ENCODE peak calls at places on chromosomes 13 and 19, in ten cellular contexts. I, Y, U, S, K, N, A, J, X and C are unnamed samples. For H3K4me1, the result is how much of the 10 kb centered on the place peaks cover.

GRCh38 chr13:113989585-113990300 is 15.9 kb upstream of the C13orf46 start:
- DNase-seq in J (no peak), K (no peak), Y (no peak), I (no peak), N (no peak), U (peak), S (no peak), A (no peak), X (no peak), C (no peak)

GRCh38 chr19:40191836-40192646 is 815 bp downstream of the MAP3K10 start:
- DNase-seq in A (peak), X (peak), S (no peak), U (no peak), I (peak), K (no peak), J (peak), N (no peak), Y (no peak), C (no peak)

GRCh38 chr13:111912991-111913781 is 153.8 kb upstream of the SOX1 start:
- DNase-seq in U (peak), S (no peak), N (no peak), I (no peak), A (no peak), X (no peak), K (no peak), Y (no peak), J (no peak), C (no peak)

GRCh38 chr13:57631607-57632275 is at the start of gene PCDH17:
- DNase-seq in Y (no peak), A (no peak), U (no peak), I (peak), K (no peak), X (no peak), J (peak), N (no peak), S (no peak), C (peak)

GRCh38 chr19:50633973-50634372 is 5.7 kb downstream of the SYT3 start:
- DNase-seq in Y (no peak), X (no peak), A (no peak), U (no peak), S (no peak), K (no peak), I (no peak), J (no peak), N (no peak), C (no peak)

GRCh38 chr19:55227241-55228014 is 1.1 kb downstream of the TMEM86B start:
- DNase-seq in K (no peak), Y (no peak), S (no peak), U (no peak), J (no peak), A (no peak), N (no peak), X (no peak), I (no peak), C (no peak)

GRCh38 chr19:3397266-3398022 is 31.1 kb downstream of the NFIC start:
- DNase-seq in N (peak), A (peak), I (peak), S (no peak), X (peak), U (peak), J (peak), K (no peak), Y (peak), C (peak)

GRCh38 chr13:39888865-39889810 is 233.7 kb downstream of the COG6 start:
- DNase-seq in S (no peak), I (no peak), X (no peak), N (no peak), U (no peak), K (no peak), A (no peak), Y (no peak), J (no peak), C (no peak)

GRCh38 chr13:51840141-51840540 is 4.8 kb downstream of the TMEM272 start:
- DNase-seq in I (no peak), S (no peak), K (no peak), J (no peak), U (no peak), N (no peak), X (no peak), A (no peak), Y (no peak), C (no peak)

GRCh38 chr19:31499281-31499680 is 150.0 kb upstream of the TSHZ3 start:
- DNase-seq in J (no peak), I (no peak), Y (no peak), U (peak), A (no peak), N (no peak), S (no peak), K (no peak), X (no peak), C (no peak)

GRCh38 chr19:13024958-13025653 is 29.8 kb downstream of the NFIX start:
- DNase-seq in N (no peak), K (no peak), I (peak), A (no peak), J (peak), S (no peak), U (no peak), Y (no peak), X (peak), C (no peak)

GRCh38 chr19:4371898-4372629 is 28.3 kb downstream of the SH3GL1 start:
- DNase-seq in I (no peak), K (no peak), X (no peak), S (no peak), N (no peak), U (no peak), A (peak), Y (no peak), J (no peak), C (no peak)

GRCh38 chr19:10858204-10858828 is 10.1 kb downstream of the C19orf38 start:
- DNase-seq in K (no peak), J (no peak), Y (no peak), A (peak), N (no peak), S (no peak), I (peak), X (no peak), U (no peak), C (no peak)

GRCh38 chr19:56076413-56076998 is 44.6 kb downstream of the ZNF787 start:
- DNase-seq in I (peak), N (peak), K (no peak), A (peak), Y (no peak), S (peak), U (no peak), X (peak), J (peak), C (peak)

GRCh38 chr19:30556230-30556711 is 184.1 kb downstream of the ZNF536 start:
- DNase-seq in Y (no peak), X (no peak), N (no peak), U (no peak), J (no peak), A (no peak), K (no peak), I (peak), S (no peak), C (no peak)

GRCh38 chr19:47186337-47187022 is 44.5 kb downstream of the BBC3 start:
- DNase-seq in I (no peak), U (no peak), K (peak), S (no peak), A (no peak), X (no peak), J (peak), Y (no peak), N (no peak), C (no peak)

GRCh38 chr13:77034883-77035282 is 7.9 kb upstream of the FBXL3 start:
- DNase-seq in I (no peak), X (no peak), J (no peak), U (no peak), Y (no peak), N (no peak), S (no peak), A (no peak), K (no peak), C (no peak)

GRCh38 chr19:13689050-13689449 is 75.3 kb upstream of the MRI1 start:
- DNase-seq in N (peak), U (no peak), I (peak), A (peak), S (no peak), Y (no peak), X (no peak), K (peak), J (no peak), C (no peak)

GRCh38 chr19:48513289-48514122 is 1.9 kb upstream of the LMTK3 start:
- DNase-seq in N (peak), S (peak), I (peak), Y (no peak), J (peak), X (peak), A (peak), K (no peak), U (no peak), C (peak)

GRCh38 chr19:11942008-11942842 is 17.3 kb downstream of the ZNF700 start:
- DNase-seq in S (no peak), J (no peak), K (no peak), I (no peak), U (no peak), X (no peak), N (no peak), A (no peak), Y (no peak), C (no peak)

GRCh38 chr19:6423499-6424189 is 967 bp downstream of the KHSRP start:
- DNase-seq in X (peak), I (peak), S (no peak), N (no peak), U (no peak), Y (no peak), A (peak), J (peak), K (no peak), C (no peak)

GRCh38 chr19:43966079-43966694 is 15.2 kb downstream of the ZNF221 start:
- DNase-seq in A (no peak), Y (no peak), S (no peak), U (no peak), N (no peak), J (no peak), I (no peak), X (no peak), K (no peak), C (no peak)

GRCh38 chr13:45333973-45334922 is 6.7 kb downstream of the TPT1 start:
- DNase-seq in Y (no peak), X (no peak), S (no peak), N (no peak), U (no peak), K (no peak), J (no peak), I (peak), A (no peak), C (no peak)

GRCh38 chr13:35471466-35472307 is 4.8 kb downstream of the MAB21L1 start:
- DNase-seq in K (no peak), J (no peak), A (no peak), S (no peak), I (peak), U (no peak), X (no peak), Y (no peak), N (no peak), C (no peak)

GRCh38 chr19:54449701-54450069 is 686 bp downstream of the LENG8 start:
- DNase-seq in I (no peak), J (no peak), A (no peak), U (no peak), Y (no peak), S (no peak), N (no peak), K (no peak), X (no peak), C (no peak)

GRCh38 chr19:51366999-51367564 is 894 bp upstream of the ETFB start:
- DNase-seq in J (peak), K (no peak), N (no peak), A (no peak), U (no peak), I (no peak), X (peak), Y (no peak), S (no peak), C (peak)

GRCh38 chr13:88896466-88896865 is 1225.3 kb downstream of the SLITRK5 start:
- DNase-seq in X (no peak), J (no peak), A (no peak), N (no peak), Y (no peak), U (no peak), S (no peak), I (no peak), K (no peak), C (no peak)

GRCh38 chr19:47819841-47820244 is 1.9 kb upstream of the CRX start:
- DNase-seq in S (no peak), A (no peak), U (no peak), Y (no peak), K (no peak), I (peak), X (no peak), J (no peak), N (no peak), C (no peak)

DNA sequence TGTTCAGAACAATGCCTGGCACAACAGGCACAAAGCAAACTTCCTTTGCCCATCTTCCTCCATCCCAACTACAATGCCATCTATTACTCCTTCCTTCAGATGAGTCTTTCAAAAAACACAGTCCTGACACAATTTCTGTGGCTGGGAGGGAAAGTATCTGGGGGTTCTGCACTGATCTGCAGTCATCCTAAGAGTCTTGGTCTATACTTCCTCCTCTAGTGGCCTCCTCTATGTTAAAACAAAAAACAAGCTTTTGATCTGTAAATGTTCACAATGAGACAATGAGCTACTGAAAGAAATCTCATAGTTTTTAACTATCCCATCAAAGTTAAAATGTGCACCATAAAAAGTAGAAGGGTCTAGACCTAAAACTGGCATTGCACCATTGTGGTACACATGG is 44.7 kb downstream of the USP12 start:
- DNase-seq in J (no peak), U (no peak), S (no peak), A (no peak), I (no peak), Y (no peak), N (no peak), K (no peak), X (no peak), C (no peak)
- H3K4me1 ChIP-seq in J (under half), U (under half), S (under half), A (under half), I (half or more), Y (under half), N (under half), K (under half), X (under half), C (under half)

GRCh38 chr13:29143864-29144263 is 323.7 kb downstream of the MTUS2 start:
- DNase-seq in K (no peak), I (no peak), U (no peak), A (no peak), J (no peak), N (no peak), X (no peak), S (no peak), Y (no peak), C (no peak)
- TF ChIP-seq POLR2AphosphoS5 in K (no peak), I (no peak), U (no peak), A (no peak), J (no peak), N (no peak), X (no peak), S (no peak), Y (no peak), C (no peak)

GRCh38 chr19:16075430-16076153 is 703 bp upstream of the TPM4 start:
- DNase-seq in K (no peak), S (no peak), U (no peak), X (no peak), J (peak), A (no peak), N (no peak), Y (peak), I (no peak), C (no peak)
- H3K4me1 ChIP-seq in K (under half), S (under half), U (half or more), X (half or more), J (under half), A (under half), N (under half), Y (under half), I (under half), C (half or more)

GRCh38 chr13:23377603-23378002 is 55.9 kb downstream of the SACS start:
- DNase-seq in I (no peak), Y (no peak), U (no peak), N (no peak), X (no peak), K (no peak), A (no peak), J (no peak), S (no peak), C (no peak)

GRCh38 chr13:23372264-23372905 is 61.1 kb downstream of the SACS start:
- DNase-seq in U (no peak), Y (no peak), A (no peak), S (no peak), X (no peak), J (no peak), K (no peak), I (no peak), N (no peak), C (no peak)

GRCh38 chr13:23380534-23380933 is 53.0 kb downstream of the SACS start:
- DNase-seq in A (no peak), K (no peak), Y (no peak), X (no peak), I (no peak), N (no peak), J (no peak), S (no peak), U (no peak), C (no peak)

GRCh38 chr13:23378009-23378632 is 55.4 kb downstream of the SACS start:
- DNase-seq in N (no peak), A (no peak), U (no peak), K (peak), J (peak), S (no peak), X (no peak), Y (no peak), I (peak), C (no peak)

GRCh38 chr13:23375007-23375971 is 58.2 kb downstream of the SACS start:
- DNase-seq in A (peak), U (peak), K (peak), S (peak), N (peak), J (peak), X (peak), I (peak), Y (peak), C (peak)
- TF ChIP-seq POLR2AphosphoS5 in A (no peak), U (no peak), K (peak), S (peak), N (peak), J (no peak), X (no peak), I (peak), Y (no peak), C (peak)

GRCh38 chr13:99267927-99268326 is 9.7 kb upstream of the GPR18 start:
- DNase-seq in A (peak), Y (no peak), K (no peak), S (no peak), U (no peak), X (no peak), J (no peak), I (no peak), N (no peak), C (no peak)
- H3K4me1 ChIP-seq in A (under half), Y (under half), K (under half), S (under half), U (under half), X (under half), J (under half), I (under half), N (under half), C (under half)

GRCh38 chr19:41591951-41592562 is 16.1 kb downstream of the CEACAM21 start:
- DNase-seq in K (no peak), J (no peak), N (no peak), U (no peak), S (no peak), X (no peak), I (peak), A (no peak), Y (no peak), C (no peak)
- TF ChIP-seq POLR2AphosphoS5 in K (no peak), J (no peak), N (no peak), U (no peak), S (no peak), X (no peak), I (no peak), A (no peak), Y (no peak), C (no peak)

GRCh38 chr13:101535192-101535746 is 82.8 kb downstream of the ITGBL1 start:
- DNase-seq in X (no peak), J (no peak), U (no peak), S (no peak), A (no peak), Y (no peak), K (no peak), N (no peak), I (no peak), C (no peak)

GRCh38 chr13:101530293-101530692 is 77.8 kb downstream of the ITGBL1 start:
- DNase-seq in A (no peak), Y (no peak), I (no peak), K (no peak), U (no peak), S (no peak), J (no peak), N (no peak), X (no peak), C (no peak)

DNA sequence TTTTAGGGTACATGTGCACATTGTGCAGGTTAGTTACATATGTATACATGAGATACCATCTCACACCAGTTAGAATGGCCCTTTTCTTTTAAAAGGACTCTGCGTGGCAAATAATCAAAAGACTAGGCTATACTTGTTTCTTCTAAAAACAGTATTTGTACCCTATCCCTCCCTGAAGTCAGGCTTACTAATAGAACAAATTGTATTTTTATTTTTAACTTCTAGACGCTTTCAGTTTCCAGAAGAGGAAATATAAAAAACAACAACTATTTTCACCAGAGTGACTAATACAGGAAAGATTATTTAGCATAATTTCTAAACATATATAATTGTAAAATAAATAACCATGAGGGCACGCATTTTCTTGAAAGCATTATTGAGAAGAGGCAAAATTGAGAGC is 83.6 kb downstream of the ITGBL1 start:
- DNase-seq in X (no peak), Y (no peak), I (no peak), A (no peak), N (no peak), S (no peak), J (no peak), K (no peak), U (no peak), C (no peak)
- H3K4me1 ChIP-seq in X (under half), Y (under half), I (under half), A (under half), N (under half), S (under half), J (under half), K (under half), U (under half), C (under half)

GRCh38 chr13:91369432-91369831 is 21.9 kb downstream of the MIR17HG start:
- DNase-seq in S (no peak), X (no peak), J (no peak), I (no peak), A (peak), U (no peak), K (no peak), N (no peak), Y (no peak), C (no peak)
- TF ChIP-seq POLR2AphosphoS5 in S (no peak), X (no peak), J (no peak), I (no peak), A (no peak), U (no peak), K (no peak), N (no peak), Y (no peak), C (no peak)

GRCh38 chr13:31882794-31883193 is 143.5 kb downstream of the RXFP2 start:
- DNase-seq in J (no peak), N (no peak), I (no peak), S (no peak), K (no peak), U (no peak), A (no peak), Y (no peak), X (no peak), C (no peak)
- H3K4me1 ChIP-seq in J (under half), N (under half), I (under half), S (under half), K (under half), U (under half), A (under half), Y (under half), X (under half), C (under half)

DNA sequence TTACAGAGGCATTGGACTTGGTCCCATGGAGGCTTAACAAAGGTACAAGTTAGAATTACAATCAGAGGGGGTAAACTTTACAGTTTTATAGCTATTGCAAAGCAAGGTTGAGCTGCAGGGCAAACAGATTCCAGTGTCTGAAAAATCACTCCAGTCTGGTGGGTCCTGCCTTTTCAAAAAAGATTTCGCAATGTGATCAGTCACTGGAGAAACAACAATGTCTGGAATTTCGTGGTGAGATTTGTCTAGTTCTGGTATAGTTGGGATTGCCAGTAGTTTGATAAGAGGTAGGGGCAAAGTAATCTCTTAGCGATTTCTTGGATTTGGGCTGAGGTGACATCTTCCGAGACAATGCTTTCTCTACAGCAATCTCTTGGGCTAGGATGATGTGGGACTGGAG is 1198.2 kb upstream of the PCDH9 start:
- DNase-seq in I (no peak), U (no peak), X (no peak), J (no peak), A (no peak), N (no peak), S (no peak), K (no peak), Y (no peak), C (no peak)
- TF ChIP-seq POLR2AphosphoS5 in I (no peak), U (no peak), X (no peak), J (no peak), A (no peak), N (no peak), S (no peak), K (no peak), Y (no peak), C (no peak)